ENCODE peak calls at places on chromosomes 1 and 21, in five cellular contexts. One of them, this sample, is unnamed.

GRCh38 chr1:165697491-165697880 is 876 bp downstream of the ALDH9A1 start:
- DNase-seq in K562: no peak
- DNase-seq in NB4: no peak
- DNase-seq in transverse colon: no peak
- DNase-seq in body of pancreas: no peak
- DNase-seq in this sample: no peak

GRCh38 chr1:29824025-29824424 is 587.7 kb downstream of the PTPRU start:
- DNase-seq in body of pancreas: no peak
- DNase-seq in transverse colon: no peak
- DNase-seq in NB4: no peak
- DNase-seq in K562: no peak
- DNase-seq in this sample: no peak

GRCh38 chr1:226874579-226875425 is 4.4 kb downstream of the PSEN2 start:
- DNase-seq in K562: no peak
- DNase-seq in body of pancreas: no peak
- DNase-seq in NB4: no peak
- DNase-seq in transverse colon: no peak
- DNase-seq in this sample: no peak

GRCh38 chr1:208309771-208310170 is 65.6 kb upstream of the PLXNA2 start:
- DNase-seq in K562: no peak
- DNase-seq in NB4: no peak
- DNase-seq in body of pancreas: no peak
- DNase-seq in transverse colon: peak
- DNase-seq in this sample: no peak

GRCh38 chr1:25232027-25232865 is at the start of gene SYF2:
- DNase-seq in NB4: peak
- DNase-seq in body of pancreas: peak
- DNase-seq in K562: peak
- DNase-seq in transverse colon: peak
- DNase-seq in this sample: peak

GRCh38 chr1:39158330-39159086 is 46.0 kb upstream of the MACF1 start:
- DNase-seq in K562: peak
- DNase-seq in body of pancreas: peak
- DNase-seq in NB4: no peak
- DNase-seq in transverse colon: peak
- DNase-seq in this sample: no peak

GRCh38 chr1:18681423-18681835 is 50.8 kb downstream of the PAX7 start:
- DNase-seq in K562: peak
- DNase-seq in transverse colon: no peak
- DNase-seq in body of pancreas: no peak
- DNase-seq in NB4: peak
- DNase-seq in this sample: peak

GRCh38 chr21:14773777-14774345 is 227.7 kb upstream of the SAMSN1 start:
- DNase-seq in transverse colon: peak
- DNase-seq in body of pancreas: peak
- DNase-seq in NB4: peak
- DNase-seq in K562: peak
- DNase-seq in this sample: peak

GRCh38 chr1:208043690-208044089 is 132.8 kb upstream of the CD34 start:
- DNase-seq in body of pancreas: peak
- DNase-seq in K562: no peak
- DNase-seq in NB4: no peak
- DNase-seq in transverse colon: no peak
- DNase-seq in this sample: no peak

GRCh38 chr1:7538849-7539771 is 232.0 kb upstream of the VAMP3 start:
- DNase-seq in transverse colon: no peak
- DNase-seq in NB4: no peak
- DNase-seq in body of pancreas: no peak
- DNase-seq in K562: no peak
- DNase-seq in this sample: no peak

GRCh38 chr1:58395355-58395754 is 151.2 kb downstream of the OMA1 start:
- DNase-seq in transverse colon: no peak
- DNase-seq in K562: no peak
- DNase-seq in body of pancreas: no peak
- DNase-seq in NB4: peak
- DNase-seq in this sample: peak

GRCh38 chr1:244056602-244057001 is 5.5 kb downstream of the ZBTB18 start:
- DNase-seq in K562: no peak
- DNase-seq in body of pancreas: no peak
- DNase-seq in transverse colon: no peak
- DNase-seq in NB4: no peak
- DNase-seq in this sample: no peak

GRCh38 chr1:215635827-215636226 is 68.7 kb downstream of the KCTD3 start:
- DNase-seq in body of pancreas: no peak
- DNase-seq in NB4: no peak
- DNase-seq in K562: no peak
- DNase-seq in transverse colon: peak
- DNase-seq in this sample: no peak

GRCh38 chr21:35206141-35207125 is 157.3 kb upstream of the RUNX1 start:
- DNase-seq in K562: peak
- DNase-seq in body of pancreas: no peak
- DNase-seq in NB4: no peak
- DNase-seq in transverse colon: peak
- DNase-seq in this sample: peak

GRCh38 chr1:12206792-12207424 is 22.9 kb upstream of the VPS13D start:
- DNase-seq in transverse colon: no peak
- DNase-seq in NB4: no peak
- DNase-seq in body of pancreas: no peak
- DNase-seq in K562: no peak
- DNase-seq in this sample: no peak

GRCh38 chr1:8154621-8155052 is 128.5 kb upstream of the ERRFI1 start:
- DNase-seq in transverse colon: no peak
- DNase-seq in NB4: no peak
- DNase-seq in body of pancreas: no peak
- DNase-seq in K562: no peak
- DNase-seq in this sample: no peak

GRCh38 chr1:155646307-155646706 is 36.3 kb downstream of the MSTO1 start:
- DNase-seq in K562: no peak
- DNase-seq in body of pancreas: no peak
- DNase-seq in NB4: peak
- DNase-seq in transverse colon: no peak
- DNase-seq in this sample: no peak

GRCh38 chr1:25724201-25724600 is 75.8 kb upstream of the SELENON start:
- DNase-seq in body of pancreas: no peak
- DNase-seq in NB4: no peak
- DNase-seq in K562: no peak
- DNase-seq in transverse colon: no peak
- DNase-seq in this sample: no peak

GRCh38 chr21:25638634-25639166 is 358 bp upstream of the JAM2 start:
- DNase-seq in transverse colon: no peak
- DNase-seq in K562: no peak
- DNase-seq in body of pancreas: no peak
- DNase-seq in NB4: no peak
- DNase-seq in this sample: no peak

GRCh38 chr1:46488343-46489168 is 1.1 kb upstream of the DMBX1 start:
- DNase-seq in transverse colon: no peak
- DNase-seq in body of pancreas: no peak
- DNase-seq in K562: no peak
- DNase-seq in NB4: peak
- DNase-seq in this sample: no peak

GRCh38 chr1:180157576-180158057 is 2.9 kb downstream of the QSOX1 start:
- DNase-seq in NB4: no peak
- DNase-seq in body of pancreas: peak
- DNase-seq in transverse colon: peak
- DNase-seq in K562: no peak
- DNase-seq in this sample: no peak

GRCh38 chr1:7478797-7479499 is 292.1 kb upstream of the VAMP3 start:
- DNase-seq in transverse colon: peak
- DNase-seq in body of pancreas: peak
- DNase-seq in NB4: peak
- DNase-seq in K562: no peak
- DNase-seq in this sample: no peak

GRCh38 chr1:232856556-232856955 is 51.3 kb downstream of the MAP10 start:
- DNase-seq in body of pancreas: no peak
- DNase-seq in transverse colon: no peak
- DNase-seq in NB4: no peak
- DNase-seq in K562: no peak
- DNase-seq in this sample: no peak
- TF ChIP-seq POLR2A in body of pancreas: no peak
- TF ChIP-seq POLR2A in transverse colon: no peak
- TF ChIP-seq POLR2A in NB4: no peak
- TF ChIP-seq POLR2A in K562: no peak
- TF ChIP-seq POLR2A in this sample: no peak

DNA sequence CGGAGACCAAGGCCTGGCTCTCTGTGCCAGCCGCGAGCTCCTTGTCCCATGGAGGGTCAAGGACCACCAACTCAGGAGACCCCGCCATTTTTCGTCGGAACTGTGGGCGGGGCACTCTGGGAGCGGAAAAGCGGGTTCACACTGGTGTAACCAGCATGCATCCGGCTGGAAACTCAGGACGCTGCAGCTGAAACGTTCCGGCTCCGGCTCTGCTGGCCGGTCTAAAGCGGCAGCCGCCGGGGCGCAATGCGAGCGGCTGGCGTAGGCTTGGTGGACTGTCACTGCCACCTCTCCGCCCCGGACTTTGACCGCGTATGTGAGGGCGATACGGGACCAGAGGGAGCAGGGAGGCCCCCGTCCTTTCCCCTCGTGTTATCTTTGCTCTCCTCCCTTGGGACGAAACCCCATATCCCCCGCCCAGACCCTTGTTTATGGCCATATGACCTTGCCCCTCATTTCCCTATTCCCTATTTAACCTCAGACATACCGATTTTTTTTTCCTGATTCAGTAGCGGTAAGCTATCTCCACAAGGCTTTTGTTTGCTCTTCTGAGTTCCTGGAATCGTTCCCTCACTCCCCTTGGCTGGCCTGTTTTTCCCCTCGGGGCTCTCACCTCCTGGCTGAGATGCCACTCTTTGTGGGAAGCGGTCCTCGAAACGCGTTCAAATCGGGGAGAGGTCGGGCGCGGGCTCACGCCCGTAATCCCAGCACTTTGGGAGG is at the start of the genes NSL1 and TATDN3:
- DNase-seq in K562: peak
- DNase-seq in transverse colon: peak
- DNase-seq in body of pancreas: peak
- DNase-seq in NB4: peak
- DNase-seq in this sample: peak
- TF ChIP-seq POLR2A in K562: peak
- TF ChIP-seq POLR2A in transverse colon: peak
- TF ChIP-seq POLR2A in body of pancreas: peak
- TF ChIP-seq POLR2A in NB4: peak
- TF ChIP-seq POLR2A in this sample: peak

GRCh38 chr1:218345673-218346390 is 696 bp downstream of the TGFB2 start:
- DNase-seq in K562: peak
- DNase-seq in transverse colon: peak
- DNase-seq in body of pancreas: peak
- DNase-seq in NB4: peak
- DNase-seq in this sample: no peak
- TF ChIP-seq POLR2A in K562: no peak
- TF ChIP-seq POLR2A in transverse colon: no peak
- TF ChIP-seq POLR2A in body of pancreas: no peak
- TF ChIP-seq POLR2A in NB4: no peak
- TF ChIP-seq POLR2A in this sample: peak

GRCh38 chr1:220089650-220090556 is at the start of gene BPNT1:
- DNase-seq in body of pancreas: peak
- DNase-seq in K562: peak
- DNase-seq in transverse colon: peak
- DNase-seq in NB4: peak
- DNase-seq in this sample: peak
- TF ChIP-seq POLR2A in body of pancreas: peak
- TF ChIP-seq POLR2A in K562: peak
- TF ChIP-seq POLR2A in transverse colon: peak
- TF ChIP-seq POLR2A in NB4: peak
- TF ChIP-seq POLR2A in this sample: peak

GRCh38 chr1:36386262-36387140 is 777 bp upstream of the STK40 start:
- DNase-seq in K562: peak
- DNase-seq in body of pancreas: peak
- DNase-seq in transverse colon: peak
- DNase-seq in NB4: peak
- DNase-seq in this sample: peak
- TF ChIP-seq POLR2A in K562: peak
- TF ChIP-seq POLR2A in body of pancreas: peak
- TF ChIP-seq POLR2A in transverse colon: peak
- TF ChIP-seq POLR2A in NB4: peak
- TF ChIP-seq POLR2A in this sample: peak

GRCh38 chr1:221742555-221743415 is 896 bp upstream of the DUSP10 start:
- DNase-seq in NB4: peak
- DNase-seq in body of pancreas: peak
- DNase-seq in K562: peak
- DNase-seq in transverse colon: peak
- DNase-seq in this sample: peak
- TF ChIP-seq POLR2A in NB4: peak
- TF ChIP-seq POLR2A in body of pancreas: peak
- TF ChIP-seq POLR2A in K562: no peak
- TF ChIP-seq POLR2A in transverse colon: peak
- TF ChIP-seq POLR2A in this sample: peak

This sample was measured in H54.